ENCODE peak calls at places on chromosomes 12 and 14, in seven cellular contexts. N is GM12878, H is A549, U is SK-N-SH, X is H1, K is IMR-90, A is K562. C is an unnamed sample.

GRCh38 chr14:96410119-96410518 is 18.2 kb downstream of the AK7 start:
- DNase-seq in N (no peak), H (no peak), U (no peak), X (no peak), K (no peak), A (no peak), C (no peak)

GRCh38 chr12:122981036-122981471 is 573 bp downstream of the ARL6IP4 start:
- DNase-seq in N (no peak), H (no peak), U (peak; percentile 71), X (no peak), K (no peak), A (no peak), C (no peak)

GRCh38 chr12:19404232-19404880 is 34.9 kb upstream of the AEBP2 start:
- DNase-seq in N (no peak), H (no peak), U (no peak), X (no peak), K (no peak), A (no peak), C (no peak)

GRCh38 chr14:56590535-56590951 is 10.9 kb downstream of the TMEM260 start:
- DNase-seq in N (no peak), H (no peak), U (peak; percentile 29), X (no peak), K (no peak), A (no peak), C (peak; percentile 32)

GRCh38 chr14:46378248-46378647 is 273.3 kb downstream of the RPL10L start:
- DNase-seq in N (no peak), H (peak; percentile 4), U (no peak), X (no peak), K (no peak), A (no peak), C (no peak)

GRCh38 chr14:60179296-60179924 is 14.2 kb upstream of the DHRS7 start:
- DNase-seq in N (no peak), H (peak; percentile 21), U (no peak), X (no peak), K (peak; percentile 48), A (no peak), C (no peak)

GRCh38 chr14:96160030-96160912 is 44.4 kb upstream of the BDKRB2 start:
- DNase-seq in N (no peak), H (peak; percentile 37), U (no peak), X (no peak), K (no peak), A (no peak), C (no peak)

GRCh38 chr14:89228921-89229639 is 188.0 kb downstream of the FOXN3 start:
- DNase-seq in N (no peak), H (no peak), U (no peak), X (no peak), K (no peak), A (no peak), C (no peak)

GRCh38 chr12:131850856-131851559 is 22.8 kb downstream of the MMP17 start:
- DNase-seq in N (no peak), H (peak; percentile 84), U (no peak), X (no peak), K (no peak), A (no peak), C (peak; percentile 67)

GRCh38 chr14:102050625-102051024 is 36.2 kb downstream of the HSP90AA1 start:
- DNase-seq in N (no peak), H (no peak), U (no peak), X (no peak), K (peak; percentile 82), A (no peak), C (no peak)

GRCh38 chr14:55025948-55026347 is 951 bp downstream of the WDHD1 start:
- DNase-seq in N (no peak), H (no peak), U (no peak), X (no peak), K (no peak), A (no peak), C (no peak)

GRCh38 chr14:77032854-77033621 is 4.5 kb upstream of the IRF2BPL start:
- DNase-seq in N (no peak), H (peak; percentile 99), U (peak; percentile 87), X (no peak), K (peak; percentile 98), A (no peak), C (peak; percentile 77)

GRCh38 chr14:96216627-96217026 is 12.0 kb downstream of the BDKRB2 start:
- DNase-seq in N (no peak), H (no peak), U (no peak), X (no peak), K (no peak), A (no peak), C (no peak)

GRCh38 chr12:116529048-116529447 is 30.1 kb upstream of the MAP1LC3B2 start:
- DNase-seq in N (no peak), H (peak; percentile 96), U (no peak), X (no peak), K (peak; percentile 59), A (no peak), C (no peak)

GRCh38 chr12:52207106-52207505 is 15.3 kb upstream of the KRT80 start:
- DNase-seq in N (no peak), H (no peak), U (peak; percentile 76), X (no peak), K (no peak), A (no peak), C (no peak)

GRCh38 chr12:3119745-3120660 is 42.8 kb downstream of the TSPAN9 start:
- DNase-seq in N (no peak), H (no peak), U (peak; percentile 10), X (no peak), K (peak; percentile 6), A (no peak), C (no peak)

GRCh38 chr12:3116106-3116898 is 39.1 kb downstream of the TSPAN9 start:
- DNase-seq in N (no peak), H (no peak), U (no peak), X (no peak), K (peak; percentile 40), A (no peak), C (no peak)

GRCh38 chr12:3117144-3117581 is 40.0 kb downstream of the TSPAN9 start:
- DNase-seq in N (no peak), H (no peak), U (no peak), X (no peak), K (peak; percentile 78), A (no peak), C (no peak)

GRCh38 chr12:3119192-3119744 is 42.1 kb downstream of the TSPAN9 start:
- DNase-seq in N (no peak), H (no peak), U (no peak), X (no peak), K (no peak), A (no peak), C (no peak)

GRCh38 chr12:3117628-3118027 is 40.4 kb downstream of the TSPAN9 start:
- DNase-seq in N (no peak), H (no peak), U (no peak), X (no peak), K (peak; percentile 93), A (no peak), C (no peak)
- TF ChIP-seq USF2 in N (no peak), H (no peak), U (no peak), X (no peak), K (no peak), A (no peak), C (no peak)

GRCh38 chr12:43669373-43669772 is 89.2 kb downstream of the PUS7L start:
- DNase-seq in N (no peak), H (no peak), U (no peak), X (no peak), K (no peak), A (no peak), C (no peak)

GRCh38 chr12:43676183-43676813 is 82.3 kb downstream of the PUS7L start:
- DNase-seq in N (peak; percentile 8), H (peak; percentile 67), U (peak; percentile 41), X (no peak), K (peak; percentile 1), A (peak; percentile 42), C (peak; percentile 44)

GRCh38 chr12:43675048-43675904 is 83.3 kb downstream of the PUS7L start:
- DNase-seq in N (no peak), H (no peak), U (no peak), X (no peak), K (no peak), A (no peak), C (no peak)
- TF ChIP-seq USF2 in N (no peak), H (no peak), U (no peak), X (no peak), K (no peak), A (no peak), C (no peak)

GRCh38 chr12:6133642-6134041 is 9.2 kb upstream of the VWF start:
- DNase-seq in N (no peak), H (no peak), U (no peak), X (no peak), K (no peak), A (no peak), C (no peak)
- TF ChIP-seq USF2 in N (no peak), H (no peak), U (no peak), X (no peak), K (no peak), A (no peak), C (no peak)

DNA sequence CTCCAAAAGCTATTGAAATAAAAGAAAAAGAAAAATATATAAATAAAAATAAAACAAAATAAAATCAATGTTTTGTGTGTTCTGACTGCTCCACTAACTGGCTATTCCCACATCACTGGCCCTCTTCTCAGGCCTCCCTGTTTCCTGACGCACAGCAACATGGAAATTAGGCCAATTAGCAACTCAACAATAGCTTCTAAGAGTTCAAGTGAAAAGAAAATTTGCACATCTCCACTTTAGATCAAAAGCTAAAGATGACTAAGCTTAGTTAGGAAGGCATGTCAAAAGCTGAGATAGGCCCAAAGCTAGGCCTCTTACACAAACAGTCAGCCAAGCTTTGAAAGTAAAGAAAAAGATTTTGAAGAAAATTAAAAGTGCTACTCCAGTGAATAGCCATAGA is 200.8 kb downstream of the DUSP6 start:
- DNase-seq in N (no peak), H (no peak), U (no peak), X (peak; percentile 2), K (no peak), A (no peak), C (no peak)
- TF ChIP-seq USF2 in N (no peak), H (no peak), U (no peak), X (no peak), K (no peak), A (no peak), C (no peak)

GRCh38 chr12:48681738-48682532 is at the start of gene KANSL2:
- DNase-seq in N (peak; percentile 95), H (peak; percentile 99), U (peak; percentile 95), X (peak; percentile 91), K (peak; percentile 99), A (peak; percentile 96), C (peak; percentile 98)
- TF ChIP-seq USF2 in N (no peak), H (no peak), U (no peak), X (no peak), K (peak; percentile 1), A (no peak), C (no peak)

DNA sequence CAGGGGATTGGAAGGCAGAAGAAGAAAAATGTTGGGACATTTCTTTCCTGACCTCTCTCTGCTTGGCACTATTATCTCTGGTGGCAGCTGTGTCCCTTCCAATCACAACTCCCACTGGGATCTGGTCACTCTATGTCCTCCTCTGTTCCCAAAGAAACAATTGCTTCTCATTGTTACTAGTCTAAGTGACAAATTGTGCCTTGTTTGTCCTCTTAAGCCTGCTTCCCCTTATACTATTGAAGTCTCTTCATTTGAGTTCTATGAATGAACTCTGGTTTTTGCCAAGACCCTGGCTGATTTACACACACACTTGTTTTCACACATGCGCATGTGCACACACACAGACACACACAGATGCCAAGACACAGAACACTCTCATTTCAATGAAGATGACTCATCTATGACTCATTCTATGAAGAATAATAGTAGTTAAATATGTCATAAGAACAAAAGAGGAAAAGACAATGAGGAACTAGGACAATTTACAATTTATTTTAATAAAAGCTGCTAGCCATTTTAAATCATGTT is 83.0 kb upstream of the FAR2 start:
- DNase-seq in N (no peak), H (no peak), U (no peak), X (no peak), K (peak; percentile 50), A (no peak), C (no peak)
- TF ChIP-seq USF2 in N (no peak), H (no peak), U (no peak), X (no peak), K (no peak), A (no peak), C (no peak)

GRCh38 chr12:12922191-12922616 is 29.8 kb downstream of the GPRC5D start:
- DNase-seq in N (no peak), H (peak; percentile 56), U (no peak), X (no peak), K (peak; percentile 76), A (no peak), C (no peak)
- TF ChIP-seq USF2 in N (no peak), H (no peak), U (no peak), X (no peak), K (no peak), A (no peak), C (no peak)

C was measured in WTC11.